ENCODE peak calls at places on chromosome 15, in five cellular contexts. One of them, this sample, is unnamed.

GRCh38 chr15:76180321-76180720 is 120.5 kb downstream of the TMEM266 start:
- DNase-seq in spleen: no peak
- DNase-seq in heart left ventricle: no peak
- DNase-seq in uterus: no peak
- DNase-seq in breast epithelium: no peak
- DNase-seq in this sample: no peak

GRCh38 chr15:25905140-25905539 is 42.0 kb upstream of the ATP10A start:
- DNase-seq in spleen: no peak
- DNase-seq in heart left ventricle: no peak
- DNase-seq in uterus: no peak
- DNase-seq in breast epithelium: no peak
- DNase-seq in this sample: no peak

GRCh38 chr15:40985541-40986330 is 32.5 kb downstream of the CHAC1 start:
- DNase-seq in spleen: no peak
- DNase-seq in heart left ventricle: no peak
- DNase-seq in uterus: no peak
- DNase-seq in breast epithelium: no peak
- DNase-seq in this sample: no peak

GRCh38 chr15:81038975-81039607 is 38.4 kb downstream of the TLNRD1 start:
- DNase-seq in spleen: no peak
- DNase-seq in heart left ventricle: no peak
- DNase-seq in uterus: no peak
- DNase-seq in breast epithelium: no peak
- DNase-seq in this sample: no peak

GRCh38 chr15:39188314-39188713 is 392.6 kb upstream of the THBS1 start:
- DNase-seq in spleen: no peak
- DNase-seq in heart left ventricle: no peak
- DNase-seq in uterus: no peak
- DNase-seq in breast epithelium: no peak
- DNase-seq in this sample: no peak

GRCh38 chr15:34984884-34985630 is 3.0 kb downstream of the ZNF770 start:
- DNase-seq in spleen: no peak
- DNase-seq in heart left ventricle: no peak
- DNase-seq in uterus: no peak
- DNase-seq in breast epithelium: no peak
- DNase-seq in this sample: no peak

GRCh38 chr15:41307679-41308078 is 24.7 kb downstream of the OIP5 start:
- DNase-seq in spleen: no peak
- DNase-seq in heart left ventricle: no peak
- DNase-seq in uterus: no peak
- DNase-seq in breast epithelium: no peak
- DNase-seq in this sample: no peak

GRCh38 chr15:74826372-74826819 is at the start of gene CPLX3:
- DNase-seq in spleen: no peak
- DNase-seq in heart left ventricle: no peak
- DNase-seq in uterus: peak
- DNase-seq in breast epithelium: no peak
- DNase-seq in this sample: no peak

GRCh38 chr15:69794643-69795461 is 302.9 kb downstream of the TLE3 start:
- DNase-seq in spleen: peak
- DNase-seq in heart left ventricle: peak
- DNase-seq in uterus: peak
- DNase-seq in breast epithelium: no peak
- DNase-seq in this sample: no peak

GRCh38 chr15:85959573-85959972 is 120.1 kb upstream of the AGBL1 start:
- DNase-seq in spleen: no peak
- DNase-seq in heart left ventricle: no peak
- DNase-seq in uterus: no peak
- DNase-seq in breast epithelium: no peak
- DNase-seq in this sample: no peak

GRCh38 chr15:52642386-52643361 is 36.5 kb downstream of the ATOSA start:
- DNase-seq in spleen: no peak
- DNase-seq in heart left ventricle: no peak
- DNase-seq in uterus: no peak
- DNase-seq in breast epithelium: no peak
- DNase-seq in this sample: no peak

GRCh38 chr15:41891946-41892345 is 1.9 kb downstream of the SPTBN5 start:
- DNase-seq in spleen: peak
- DNase-seq in heart left ventricle: peak
- DNase-seq in uterus: no peak
- DNase-seq in breast epithelium: no peak
- DNase-seq in this sample: no peak

GRCh38 chr15:96345560-96346389 is 15.3 kb downstream of the NR2F2 start:
- DNase-seq in spleen: peak
- DNase-seq in heart left ventricle: peak
- DNase-seq in uterus: peak
- DNase-seq in breast epithelium: peak
- DNase-seq in this sample: peak

GRCh38 chr15:83065431-83065830 is 1.6 kb downstream of the BTBD1 start:
- DNase-seq in spleen: no peak
- DNase-seq in heart left ventricle: no peak
- DNase-seq in uterus: no peak
- DNase-seq in breast epithelium: no peak
- DNase-seq in this sample: no peak

GRCh38 chr15:70185251-70185711 is 87.6 kb upstream of the TLE3 start:
- DNase-seq in spleen: peak
- DNase-seq in heart left ventricle: no peak
- DNase-seq in uterus: no peak
- DNase-seq in breast epithelium: no peak
- DNase-seq in this sample: no peak

GRCh38 chr15:43899928-43900327 is 73.1 kb downstream of the WDR76 start:
- DNase-seq in spleen: no peak
- DNase-seq in heart left ventricle: no peak
- DNase-seq in uterus: no peak
- DNase-seq in breast epithelium: no peak
- DNase-seq in this sample: no peak

GRCh38 chr15:30922469-30923311 is 19.0 kb downstream of the FAN1 start:
- DNase-seq in spleen: no peak
- DNase-seq in heart left ventricle: peak
- DNase-seq in uterus: no peak
- DNase-seq in breast epithelium: no peak
- DNase-seq in this sample: no peak

GRCh38 chr15:57914350-57915055 is 151.0 kb downstream of the ALDH1A2 start:
- DNase-seq in spleen: no peak
- DNase-seq in heart left ventricle: no peak
- DNase-seq in uterus: no peak
- DNase-seq in breast epithelium: no peak
- DNase-seq in this sample: no peak
- TF ChIP-seq POLR2A in spleen: no peak
- TF ChIP-seq POLR2A in heart left ventricle: no peak
- TF ChIP-seq POLR2A in uterus: no peak
- TF ChIP-seq POLR2A in breast epithelium: no peak
- TF ChIP-seq POLR2A in this sample: no peak

DNA sequence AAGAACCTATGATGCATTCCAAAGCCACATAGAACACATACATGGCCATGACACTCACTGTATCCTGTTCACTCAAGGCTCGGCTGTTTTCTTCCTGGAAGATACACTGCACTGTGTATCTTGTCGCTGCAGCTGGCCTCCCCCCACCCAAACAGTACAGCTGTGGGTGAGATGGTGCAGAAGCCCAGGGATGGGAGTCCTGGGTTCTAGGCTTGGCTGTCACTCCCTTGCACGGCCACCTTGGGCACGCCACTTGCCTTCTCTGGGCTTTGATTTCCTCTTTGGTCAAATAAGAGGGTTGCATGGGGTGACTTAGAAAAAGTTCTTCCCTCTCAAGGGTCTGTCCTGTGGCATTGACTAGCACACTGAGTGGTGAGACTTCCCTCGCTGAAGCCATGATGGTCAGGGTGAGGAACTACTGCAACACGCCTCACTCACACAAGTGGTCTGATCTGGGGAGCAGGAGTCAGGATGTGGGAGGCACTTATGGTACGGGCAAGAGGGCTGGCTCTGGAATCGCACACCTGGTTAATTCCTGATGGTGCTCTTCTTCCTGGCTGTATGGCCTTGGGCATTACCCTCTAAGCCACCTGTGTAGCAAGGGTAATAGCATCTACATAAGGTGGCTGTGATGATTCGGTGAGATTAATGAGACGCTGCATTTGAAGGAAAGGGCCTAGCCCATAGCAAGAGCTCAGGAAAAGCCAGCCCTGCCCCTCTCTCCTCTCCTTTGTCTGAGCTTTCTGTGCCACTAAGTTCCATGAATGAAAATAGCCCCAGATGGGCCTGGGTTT is 44.0 kb downstream of the ANP32A start:
- DNase-seq in spleen: no peak
- DNase-seq in heart left ventricle: no peak
- DNase-seq in uterus: no peak
- DNase-seq in breast epithelium: no peak
- DNase-seq in this sample: no peak
- TF ChIP-seq POLR2A in spleen: no peak
- TF ChIP-seq POLR2A in heart left ventricle: no peak
- TF ChIP-seq POLR2A in uterus: no peak
- TF ChIP-seq POLR2A in breast epithelium: no peak
- TF ChIP-seq POLR2A in this sample: no peak

GRCh38 chr15:68098465-68098864 is 44.4 kb downstream of the PIAS1 start:
- DNase-seq in spleen: no peak
- DNase-seq in heart left ventricle: no peak
- DNase-seq in uterus: no peak
- DNase-seq in breast epithelium: no peak
- DNase-seq in this sample: no peak

GRCh38 chr15:68100194-68100593 is 46.1 kb downstream of the PIAS1 start:
- DNase-seq in spleen: no peak
- DNase-seq in heart left ventricle: no peak
- DNase-seq in uterus: no peak
- DNase-seq in breast epithelium: no peak
- DNase-seq in this sample: no peak

GRCh38 chr15:68097029-68097428 is 42.9 kb downstream of the PIAS1 start:
- DNase-seq in spleen: no peak
- DNase-seq in heart left ventricle: no peak
- DNase-seq in uterus: no peak
- DNase-seq in breast epithelium: no peak
- DNase-seq in this sample: no peak

GRCh38 chr15:68091743-68092142 is 37.6 kb downstream of the PIAS1 start:
- DNase-seq in spleen: no peak
- DNase-seq in heart left ventricle: no peak
- DNase-seq in uterus: no peak
- DNase-seq in breast epithelium: no peak
- DNase-seq in this sample: no peak

GRCh38 chr15:68096099-68096498 is 42.0 kb downstream of the PIAS1 start:
- DNase-seq in spleen: no peak
- DNase-seq in heart left ventricle: no peak
- DNase-seq in uterus: no peak
- DNase-seq in breast epithelium: no peak
- DNase-seq in this sample: no peak
- TF ChIP-seq POLR2A in spleen: no peak
- TF ChIP-seq POLR2A in heart left ventricle: no peak
- TF ChIP-seq POLR2A in uterus: no peak
- TF ChIP-seq POLR2A in breast epithelium: no peak
- TF ChIP-seq POLR2A in this sample: no peak

GRCh38 chr15:63474810-63475316 is 29.5 kb upstream of the USP3 start:
- DNase-seq in spleen: peak
- DNase-seq in heart left ventricle: no peak
- DNase-seq in uterus: no peak
- DNase-seq in breast epithelium: no peak
- DNase-seq in this sample: peak
- TF ChIP-seq POLR2A in spleen: no peak
- TF ChIP-seq POLR2A in heart left ventricle: no peak
- TF ChIP-seq POLR2A in uterus: no peak
- TF ChIP-seq POLR2A in breast epithelium: no peak
- TF ChIP-seq POLR2A in this sample: peak

GRCh38 chr15:45121706-45122417 is 7.7 kb downstream of the DUOXA2 start:
- DNase-seq in spleen: no peak
- DNase-seq in heart left ventricle: no peak
- DNase-seq in uterus: no peak
- DNase-seq in breast epithelium: no peak
- DNase-seq in this sample: no peak

GRCh38 chr15:45121020-45121419 is 6.9 kb downstream of the DUOXA2 start:
- DNase-seq in spleen: no peak
- DNase-seq in heart left ventricle: no peak
- DNase-seq in uterus: no peak
- DNase-seq in breast epithelium: no peak
- DNase-seq in this sample: no peak

GRCh38 chr15:45118996-45119395 is 4.9 kb downstream of the DUOXA2 start:
- DNase-seq in spleen: peak
- DNase-seq in heart left ventricle: no peak
- DNase-seq in uterus: no peak
- DNase-seq in breast epithelium: no peak
- DNase-seq in this sample: no peak

GRCh38 chr15:45118131-45118588 is 4.0 kb downstream of the DUOXA2 start:
- DNase-seq in spleen: peak
- DNase-seq in heart left ventricle: peak
- DNase-seq in uterus: peak
- DNase-seq in breast epithelium: peak
- DNase-seq in this sample: peak

GRCh38 chr15:45120081-45120972 is 6.2 kb downstream of the DUOXA2 start:
- DNase-seq in spleen: peak
- DNase-seq in heart left ventricle: no peak
- DNase-seq in uterus: no peak
- DNase-seq in breast epithelium: no peak
- DNase-seq in this sample: no peak
- TF ChIP-seq POLR2A in spleen: no peak
- TF ChIP-seq POLR2A in heart left ventricle: no peak
- TF ChIP-seq POLR2A in uterus: no peak
- TF ChIP-seq POLR2A in breast epithelium: no peak
- TF ChIP-seq POLR2A in this sample: no peak

GRCh38 chr15:98438907-98439306 is 209.4 kb upstream of the IGF1R start:
- DNase-seq in spleen: peak
- DNase-seq in heart left ventricle: no peak
- DNase-seq in uterus: no peak
- DNase-seq in breast epithelium: no peak
- DNase-seq in this sample: no peak

GRCh38 chr15:98439523-98439942 is 208.8 kb upstream of the IGF1R start:
- DNase-seq in spleen: no peak
- DNase-seq in heart left ventricle: no peak
- DNase-seq in uterus: no peak
- DNase-seq in breast epithelium: no peak
- DNase-seq in this sample: no peak

GRCh38 chr15:98438326-98438725 is 210.0 kb upstream of the IGF1R start:
- DNase-seq in spleen: peak
- DNase-seq in heart left ventricle: no peak
- DNase-seq in uterus: no peak
- DNase-seq in breast epithelium: no peak
- DNase-seq in this sample: no peak

GRCh38 chr15:98440917-98441316 is 207.4 kb upstream of the IGF1R start:
- DNase-seq in spleen: peak
- DNase-seq in heart left ventricle: no peak
- DNase-seq in uterus: no peak
- DNase-seq in breast epithelium: no peak
- DNase-seq in this sample: no peak

DNA sequence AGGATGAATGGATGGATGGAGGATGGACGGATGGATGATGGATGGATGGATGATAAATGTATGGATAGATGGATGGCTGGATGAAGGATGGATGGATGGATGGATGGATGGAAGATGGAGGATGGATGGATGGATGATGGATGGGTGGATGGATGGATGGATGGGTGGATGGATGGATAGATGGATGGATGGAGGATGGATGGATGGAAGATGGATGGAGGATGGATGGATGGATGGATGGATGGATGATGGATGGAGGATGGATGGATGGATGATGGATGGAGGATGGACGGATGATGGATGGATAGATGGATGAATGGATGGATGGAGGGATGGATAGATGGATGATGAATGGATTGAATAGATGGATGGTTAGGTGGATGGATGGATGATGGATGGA is 210.6 kb upstream of the IGF1R start:
- DNase-seq in spleen: no peak
- DNase-seq in heart left ventricle: no peak
- DNase-seq in uterus: no peak
- DNase-seq in breast epithelium: no peak
- DNase-seq in this sample: no peak
- TF ChIP-seq POLR2A in spleen: no peak
- TF ChIP-seq POLR2A in heart left ventricle: no peak
- TF ChIP-seq POLR2A in uterus: no peak
- TF ChIP-seq POLR2A in breast epithelium: no peak
- TF ChIP-seq POLR2A in this sample: no peak